ENCODE peak calls at places on chromosomes 2 and 18, in nine cellular contexts. One of them, this sample, is unnamed.

GRCh38 chr2:14650066-14650465 is 17.5 kb downstream of the LRATD1 start:
- DNase-seq in A549: no peak
- DNase-seq in ovary: no peak
- DNase-seq in uterus: no peak
- DNase-seq in heart left ventricle: no peak
- DNase-seq in vagina: no peak
- DNase-seq in prostate gland: no peak
- DNase-seq in body of pancreas: no peak
- DNase-seq in IMR-90: no peak
- DNase-seq in this sample: no peak

GRCh38 chr18:3901042-3901441 is 451.1 kb downstream of the TGIF1 start:
- DNase-seq in A549: no peak
- DNase-seq in ovary: no peak
- DNase-seq in uterus: no peak
- DNase-seq in heart left ventricle: no peak
- DNase-seq in vagina: no peak
- DNase-seq in prostate gland: no peak
- DNase-seq in body of pancreas: no peak
- DNase-seq in IMR-90: no peak
- DNase-seq in this sample: no peak

GRCh38 chr2:75237296-75237695 is 38.0 kb upstream of the TACR1 start:
- DNase-seq in A549: no peak
- DNase-seq in ovary: no peak
- DNase-seq in uterus: no peak
- DNase-seq in heart left ventricle: no peak
- DNase-seq in vagina: no peak
- DNase-seq in prostate gland: no peak
- DNase-seq in body of pancreas: no peak
- DNase-seq in IMR-90: no peak
- DNase-seq in this sample: no peak

GRCh38 chr2:10256525-10257031 is 46.1 kb upstream of the HPCAL1 start:
- DNase-seq in A549: no peak
- DNase-seq in ovary: no peak
- DNase-seq in uterus: no peak
- DNase-seq in heart left ventricle: no peak
- DNase-seq in vagina: no peak
- DNase-seq in prostate gland: no peak
- DNase-seq in body of pancreas: no peak
- DNase-seq in IMR-90: no peak
- DNase-seq in this sample: no peak

GRCh38 chr2:206392118-206392517 is 51.2 kb upstream of the ADAM23 start:
- DNase-seq in A549: peak; percentile 59
- DNase-seq in ovary: no peak
- DNase-seq in uterus: no peak
- DNase-seq in heart left ventricle: no peak
- DNase-seq in vagina: no peak
- DNase-seq in prostate gland: no peak
- DNase-seq in body of pancreas: no peak
- DNase-seq in IMR-90: peak; percentile 54
- DNase-seq in this sample: no peak

GRCh38 chr2:77268626-77269025 is 253.6 kb downstream of the LRRTM4 start:
- DNase-seq in A549: no peak
- DNase-seq in ovary: no peak
- DNase-seq in uterus: no peak
- DNase-seq in heart left ventricle: no peak
- DNase-seq in vagina: no peak
- DNase-seq in prostate gland: no peak
- DNase-seq in body of pancreas: no peak
- DNase-seq in IMR-90: no peak
- DNase-seq in this sample: no peak

GRCh38 chr2:5842326-5842725 is 150.1 kb downstream of the SOX11 start:
- DNase-seq in A549: no peak
- DNase-seq in ovary: no peak
- DNase-seq in uterus: no peak
- DNase-seq in heart left ventricle: no peak
- DNase-seq in vagina: no peak
- DNase-seq in prostate gland: no peak
- DNase-seq in body of pancreas: no peak
- DNase-seq in IMR-90: no peak
- DNase-seq in this sample: no peak

GRCh38 chr2:127417406-127417805 is 821 bp upstream of the PROC start:
- DNase-seq in A549: no peak
- DNase-seq in ovary: no peak
- DNase-seq in uterus: no peak
- DNase-seq in heart left ventricle: no peak
- DNase-seq in vagina: no peak
- DNase-seq in prostate gland: no peak
- DNase-seq in body of pancreas: no peak
- DNase-seq in IMR-90: no peak
- DNase-seq in this sample: no peak

GRCh38 chr18:25420091-25420490 is 68.1 kb upstream of the ZNF521 start:
- DNase-seq in A549: no peak
- DNase-seq in ovary: no peak
- DNase-seq in uterus: no peak
- DNase-seq in heart left ventricle: no peak
- DNase-seq in vagina: no peak
- DNase-seq in prostate gland: no peak
- DNase-seq in body of pancreas: no peak
- DNase-seq in IMR-90: no peak
- DNase-seq in this sample: no peak

GRCh38 chr2:85704800-85705679 is 10.9 kb downstream of the GNLY start:
- DNase-seq in A549: no peak
- DNase-seq in ovary: no peak
- DNase-seq in uterus: no peak
- DNase-seq in heart left ventricle: no peak
- DNase-seq in vagina: no peak
- DNase-seq in prostate gland: no peak
- DNase-seq in body of pancreas: no peak
- DNase-seq in IMR-90: no peak
- DNase-seq in this sample: no peak
- H3K27ac ChIP-seq in A549: peak overlapping the region; percentile 84
- H3K27ac ChIP-seq in ovary: no peak overlapping the region
- H3K27ac ChIP-seq in uterus: peak overlapping the region; percentile 68
- H3K27ac ChIP-seq in heart left ventricle: peak overlapping the region; percentile 65
- H3K27ac ChIP-seq in vagina: peak overlapping the region; percentile 5
- H3K27ac ChIP-seq in prostate gland: no peak overlapping the region
- H3K27ac ChIP-seq in body of pancreas: peak overlapping the region; percentile 28
- H3K27ac ChIP-seq in IMR-90: peak overlapping the region; percentile 56
- H3K27ac ChIP-seq in this sample: peak overlapping the region; percentile 97

GRCh38 chr2:2048461-2048860 is 282.6 kb downstream of the MYT1L start:
- DNase-seq in A549: no peak
- DNase-seq in ovary: no peak
- DNase-seq in uterus: no peak
- DNase-seq in heart left ventricle: no peak
- DNase-seq in vagina: no peak
- DNase-seq in prostate gland: no peak
- DNase-seq in body of pancreas: no peak
- DNase-seq in IMR-90: no peak
- DNase-seq in this sample: no peak

GRCh38 chr2:2043394-2043793 is 287.7 kb downstream of the MYT1L start:
- DNase-seq in A549: no peak
- DNase-seq in ovary: no peak
- DNase-seq in uterus: no peak
- DNase-seq in heart left ventricle: no peak
- DNase-seq in vagina: peak; percentile 67
- DNase-seq in prostate gland: no peak
- DNase-seq in body of pancreas: no peak
- DNase-seq in IMR-90: no peak
- DNase-seq in this sample: no peak

GRCh38 chr2:2044658-2045057 is 286.4 kb downstream of the MYT1L start:
- DNase-seq in A549: no peak
- DNase-seq in ovary: no peak
- DNase-seq in uterus: no peak
- DNase-seq in heart left ventricle: no peak
- DNase-seq in vagina: peak; percentile 31
- DNase-seq in prostate gland: no peak
- DNase-seq in body of pancreas: no peak
- DNase-seq in IMR-90: no peak
- DNase-seq in this sample: no peak

GRCh38 chr2:2046497-2046896 is 284.6 kb downstream of the MYT1L start:
- DNase-seq in A549: no peak
- DNase-seq in ovary: no peak
- DNase-seq in uterus: no peak
- DNase-seq in heart left ventricle: no peak
- DNase-seq in vagina: no peak
- DNase-seq in prostate gland: no peak
- DNase-seq in body of pancreas: no peak
- DNase-seq in IMR-90: no peak
- DNase-seq in this sample: no peak

GRCh38 chr2:2045191-2045590 is 285.9 kb downstream of the MYT1L start:
- DNase-seq in A549: no peak
- DNase-seq in ovary: no peak
- DNase-seq in uterus: no peak
- DNase-seq in heart left ventricle: no peak
- DNase-seq in vagina: peak; percentile 22
- DNase-seq in prostate gland: no peak
- DNase-seq in body of pancreas: no peak
- DNase-seq in IMR-90: no peak
- DNase-seq in this sample: no peak
- TF ChIP-seq POLR2A in A549: no peak
- TF ChIP-seq POLR2A in ovary: no peak
- TF ChIP-seq POLR2A in uterus: no peak
- TF ChIP-seq POLR2A in heart left ventricle: no peak
- TF ChIP-seq POLR2A in vagina: no peak
- TF ChIP-seq POLR2A in prostate gland: no peak
- TF ChIP-seq POLR2A in body of pancreas: no peak
- TF ChIP-seq POLR2A in IMR-90: no peak
- TF ChIP-seq POLR2A in this sample: no peak

GRCh38 chr2:46362667-46363012 is 65.4 kb downstream of the EPAS1 start:
- DNase-seq in A549: no peak
- DNase-seq in ovary: no peak
- DNase-seq in uterus: no peak
- DNase-seq in heart left ventricle: no peak
- DNase-seq in vagina: no peak
- DNase-seq in prostate gland: no peak
- DNase-seq in body of pancreas: no peak
- DNase-seq in IMR-90: peak; percentile 24
- DNase-seq in this sample: no peak

GRCh38 chr2:46360303-46360702 is 63.1 kb downstream of the EPAS1 start:
- DNase-seq in A549: no peak
- DNase-seq in ovary: no peak
- DNase-seq in uterus: no peak
- DNase-seq in heart left ventricle: no peak
- DNase-seq in vagina: no peak
- DNase-seq in prostate gland: no peak
- DNase-seq in body of pancreas: no peak
- DNase-seq in IMR-90: no peak
- DNase-seq in this sample: no peak

GRCh38 chr2:46363535-46364170 is 66.4 kb downstream of the EPAS1 start:
- DNase-seq in A549: no peak
- DNase-seq in ovary: no peak
- DNase-seq in uterus: no peak
- DNase-seq in heart left ventricle: no peak
- DNase-seq in vagina: no peak
- DNase-seq in prostate gland: no peak
- DNase-seq in body of pancreas: peak; percentile 34
- DNase-seq in IMR-90: peak; percentile 88
- DNase-seq in this sample: no peak

GRCh38 chr2:46364797-46365457 is 67.7 kb downstream of the EPAS1 start:
- DNase-seq in A549: peak; percentile 50
- DNase-seq in ovary: no peak
- DNase-seq in uterus: no peak
- DNase-seq in heart left ventricle: peak; percentile 39
- DNase-seq in vagina: no peak
- DNase-seq in prostate gland: peak; percentile 29
- DNase-seq in body of pancreas: peak; percentile 61
- DNase-seq in IMR-90: peak; percentile 72
- DNase-seq in this sample: no peak

GRCh38 chr2:46361920-46362666 is 64.9 kb downstream of the EPAS1 start:
- DNase-seq in A549: no peak
- DNase-seq in ovary: no peak
- DNase-seq in uterus: no peak
- DNase-seq in heart left ventricle: no peak
- DNase-seq in vagina: no peak
- DNase-seq in prostate gland: no peak
- DNase-seq in body of pancreas: no peak
- DNase-seq in IMR-90: no peak
- DNase-seq in this sample: no peak
- H3K27ac ChIP-seq in A549: peak overlapping the region; percentile 28
- H3K27ac ChIP-seq in ovary: no peak overlapping the region
- H3K27ac ChIP-seq in uterus: no peak overlapping the region
- H3K27ac ChIP-seq in heart left ventricle: peak overlapping the region; percentile 11
- H3K27ac ChIP-seq in vagina: no peak overlapping the region
- H3K27ac ChIP-seq in prostate gland: no peak overlapping the region
- H3K27ac ChIP-seq in body of pancreas: no peak overlapping the region
- H3K27ac ChIP-seq in IMR-90: peak overlapping the region; percentile 26
- H3K27ac ChIP-seq in this sample: peak overlapping the region; percentile 2

GRCh38 chr2:197502201-197502600 is 2.0 kb downstream of the HSPE1 start:
- DNase-seq in A549: no peak
- DNase-seq in ovary: no peak
- DNase-seq in uterus: no peak
- DNase-seq in heart left ventricle: no peak
- DNase-seq in vagina: no peak
- DNase-seq in prostate gland: peak; percentile 55
- DNase-seq in body of pancreas: peak; percentile 13
- DNase-seq in IMR-90: no peak
- DNase-seq in this sample: no peak

GRCh38 chr2:197498937-197499593 is 575 bp downstream of the HSPD1 start:
- DNase-seq in A549: no peak
- DNase-seq in ovary: peak; percentile 53
- DNase-seq in uterus: peak; percentile 40
- DNase-seq in heart left ventricle: peak; percentile 48
- DNase-seq in vagina: no peak
- DNase-seq in prostate gland: peak; percentile 50
- DNase-seq in body of pancreas: peak; percentile 79
- DNase-seq in IMR-90: peak; percentile 42
- DNase-seq in this sample: peak; percentile 65

GRCh38 chr2:197502685-197503084 is 2.5 kb downstream of the HSPE1 start:
- DNase-seq in A549: no peak
- DNase-seq in ovary: no peak
- DNase-seq in uterus: no peak
- DNase-seq in heart left ventricle: no peak
- DNase-seq in vagina: no peak
- DNase-seq in prostate gland: no peak
- DNase-seq in body of pancreas: no peak
- DNase-seq in IMR-90: no peak
- DNase-seq in this sample: no peak

GRCh38 chr2:197499594-197500502 is at the start of the genes HSPD1 and HSPE1:
- DNase-seq in A549: peak; percentile 84
- DNase-seq in ovary: peak; percentile 98
- DNase-seq in uterus: peak; percentile 98
- DNase-seq in heart left ventricle: peak; percentile 99
- DNase-seq in vagina: peak; percentile 99
- DNase-seq in prostate gland: peak; percentile 98
- DNase-seq in body of pancreas: peak; percentile 99
- DNase-seq in IMR-90: peak; percentile 99
- DNase-seq in this sample: peak; percentile 96

DNA sequence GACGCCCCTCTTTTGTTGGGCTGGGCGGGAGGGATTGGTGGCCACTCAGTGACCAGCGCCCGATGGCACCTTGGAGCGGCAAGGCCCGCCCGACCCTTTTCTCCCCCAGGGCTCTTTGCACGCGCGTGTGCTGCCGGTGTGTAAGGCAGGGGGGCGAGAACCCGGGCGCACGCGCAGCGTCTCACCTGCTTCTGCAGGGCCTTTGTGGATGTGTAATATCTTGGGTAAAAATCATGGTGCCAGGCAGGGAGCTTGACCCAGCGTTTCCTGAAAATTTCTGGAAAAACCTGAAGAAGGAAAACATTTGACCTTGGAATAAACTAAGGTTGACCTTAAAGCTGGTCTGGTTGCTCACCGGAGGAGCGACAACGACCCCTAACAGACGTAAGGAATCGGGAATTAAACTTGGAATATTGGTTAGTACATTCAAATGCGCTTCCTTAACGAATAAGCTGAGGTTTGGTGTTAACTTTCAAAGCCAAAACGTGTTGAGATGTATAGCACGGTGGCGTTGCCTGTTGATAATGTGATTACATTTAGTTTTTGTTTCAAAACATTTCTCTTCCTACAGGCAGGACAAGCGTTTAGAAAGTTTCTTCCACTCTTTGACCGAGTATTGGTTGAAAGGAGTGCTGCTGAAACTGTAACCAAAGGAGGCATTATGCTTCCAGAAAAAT is 462 bp downstream of the HSPE1 start:
- DNase-seq in A549: no peak
- DNase-seq in ovary: no peak
- DNase-seq in uterus: no peak
- DNase-seq in heart left ventricle: no peak
- DNase-seq in vagina: no peak
- DNase-seq in prostate gland: peak; percentile 5
- DNase-seq in body of pancreas: no peak
- DNase-seq in IMR-90: peak; percentile 5
- DNase-seq in this sample: no peak
- TF ChIP-seq POLR2A in A549: no peak
- TF ChIP-seq POLR2A in ovary: no peak
- TF ChIP-seq POLR2A in uterus: no peak
- TF ChIP-seq POLR2A in heart left ventricle: no peak
- TF ChIP-seq POLR2A in vagina: no peak
- TF ChIP-seq POLR2A in prostate gland: peak; percentile 13
- TF ChIP-seq POLR2A in body of pancreas: no peak
- TF ChIP-seq POLR2A in IMR-90: no peak
- TF ChIP-seq POLR2A in this sample: no peak